ENCODE peak calls at places on chromosomes 12 and 14, in seven cellular contexts. Y is progenitor cell of endocrine pancreas; C is effector memory CD4-positive, alpha-beta T cell; X is caudate nucleus; E is fibroblast of pulmonary artery; S is neural crest cell; A is stimulated activated CD8-positive, alpha-beta memory T cell treated with anti-CD3 and anti-CD28 coated beads, Interleukin-12 subunit alpha, Interleukin-12 subunit beta, amount 100 ng/mL, for 4 hours. U is an unnamed sample.

GRCh38 chr14:98945611-98946570 is 326.1 kb downstream of the BCL11B start:
- DNase-seq in Y (no peak), S (no peak), A (no peak), X (no peak), C (no peak), E (no peak), U (no peak)

GRCh38 chr12:84619053-84619452 is 293.5 kb downstream of the SLC6A15 start:
- DNase-seq in E (peak), Y (no peak), C (no peak), A (no peak), X (no peak), S (no peak), U (no peak)

GRCh38 chr12:81517296-81517695 is 241.9 kb downstream of the PPFIA2 start:
- DNase-seq in E (no peak), S (no peak), Y (no peak), C (no peak), X (no peak), A (no peak), U (no peak)

GRCh38 chr12:93563807-93564538 is 8.5 kb upstream of the SOCS2 start:
- DNase-seq in Y (no peak), E (peak), S (no peak), A (no peak), X (no peak), C (no peak), U (no peak)

GRCh38 chr12:88383405-88383804 is 196.9 kb downstream of the KITLG start:
- DNase-seq in X (no peak), S (no peak), E (no peak), A (no peak), C (no peak), Y (no peak), U (no peak)

GRCh38 chr14:100620437-100621100 is 33.4 kb upstream of the BEGAIN start:
- DNase-seq in E (no peak), Y (no peak), X (no peak), S (no peak), A (no peak), C (no peak), U (no peak)

GRCh38 chr12:802242-802995 is 50.0 kb downstream of the WNK1 start:
- DNase-seq in X (no peak), S (no peak), E (peak), A (no peak), C (no peak), Y (no peak), U (no peak)

GRCh38 chr14:20564501-20564997 is 3.7 kb upstream of the RNASE9 start:
- DNase-seq in C (no peak), Y (no peak), E (no peak), X (no peak), S (no peak), A (no peak), U (no peak)

GRCh38 chr12:101021442-101021841 is 188.6 kb downstream of the SLC5A8 start:
- DNase-seq in X (no peak), A (no peak), Y (no peak), C (no peak), E (peak), S (no peak), U (no peak)

GRCh38 chr12:61754214-61754613 is 506.0 kb upstream of the USP15 start:
- DNase-seq in S (no peak), E (no peak), Y (no peak), C (no peak), X (no peak), A (no peak), U (no peak)

GRCh38 chr12:24560867-24561266 is 388.0 kb downstream of the BCAT1 start:
- DNase-seq in C (no peak), S (no peak), A (no peak), E (no peak), X (no peak), Y (no peak), U (no peak)

GRCh38 chr12:29067430-29067829 is 81.6 kb upstream of the FAR2 start:
- DNase-seq in Y (no peak), C (no peak), S (no peak), A (no peak), X (no peak), E (no peak), U (no peak)

GRCh38 chr14:34199585-34199984 is 248.7 kb upstream of the EGLN3 start:
- DNase-seq in E (peak), Y (no peak), S (no peak), X (no peak), C (no peak), A (no peak), U (no peak)

GRCh38 chr14:97578982-97579381 is 781.8 kb downstream of the VRK1 start:
- DNase-seq in Y (no peak), A (no peak), S (no peak), X (no peak), E (no peak), C (no peak), U (no peak)

GRCh38 chr14:89108608-89109007 is 284.2 kb downstream of the TTC8 start:
- DNase-seq in X (no peak), Y (no peak), S (no peak), E (no peak), C (no peak), A (no peak), U (no peak)

GRCh38 chr12:61629702-61630101 is 630.5 kb upstream of the USP15 start:
- DNase-seq in A (no peak), C (no peak), X (no peak), Y (no peak), E (no peak), S (no peak), U (no peak)

GRCh38 chr12:105369014-105369413 is 38.5 kb downstream of the C12orf75 start:
- DNase-seq in A (no peak), Y (no peak), E (peak), C (no peak), X (no peak), S (no peak), U (no peak)

GRCh38 chr14:103871596-103872480 is 24.5 kb upstream of the PPP1R13B start:
- DNase-seq in A (peak), E (no peak), X (no peak), C (peak), Y (peak), S (no peak), U (peak)

GRCh38 chr12:42091769-42092168 is 52.9 kb downstream of the GXYLT1 start:
- DNase-seq in X (no peak), C (no peak), A (no peak), E (no peak), Y (no peak), S (no peak), U (no peak)

GRCh38 chr12:69405466-69405865 is 45.9 kb downstream of the YEATS4 start:
- DNase-seq in A (no peak), Y (no peak), S (no peak), C (no peak), X (no peak), E (peak), U (no peak)

GRCh38 chr14:91493169-91493568 is 16.9 kb downstream of the PPP4R3A start:
- DNase-seq in X (no peak), C (no peak), A (no peak), Y (no peak), S (no peak), E (peak), U (no peak)

GRCh38 chr14:75736845-75737485 is 75.9 kb downstream of the TTLL5 start:
- DNase-seq in Y (no peak), E (no peak), A (no peak), X (no peak), S (no peak), C (no peak), U (no peak)

GRCh38 chr12:98901189-98901588 is 256.1 kb downstream of the APAF1 start:
- DNase-seq in E (peak), X (no peak), A (no peak), C (no peak), S (no peak), Y (no peak), U (no peak)

GRCh38 chr12:105382771-105383632 is 52.5 kb downstream of the C12orf75 start:
- DNase-seq in E (peak), S (peak), Y (no peak), C (no peak), X (no peak), A (no peak), U (no peak)

U was measured in anterior cingulate cortex.